ENCODE peak calls at places on chromosome 9, in six cellular contexts. D is activated CD8-positive, alpha-beta T cell treated with anti-CD3 and anti-CD28 coated beads for 36 hours; M is KG1; I is activated effector memory CD4-positive, alpha-beta T cell treated with anti-CD3 and anti-CD28 coated beads, Interleukin-2, amount 50 U/mL, for 16 hours; E is substantia nigra; H is neural progenitor cell. S is an unnamed sample.
A peak's percentile ranks its signal among the peaks of the same experiment; 100 is the strongest.

GRCh38 chr9:26012797-26013594 is 334.8 kb upstream of the TUSC1 start:
- DNase-seq in D (no peak), M (no peak), I (no peak), E (no peak), H (no peak), S (no peak)

GRCh38 chr9:112771359-112772214 is 21.0 kb downstream of the SNX30 start:
- DNase-seq in D (peak; percentile 26), M (no peak), I (peak; percentile 8), E (no peak), H (no peak), S (no peak)

GRCh38 chr9:99905833-99906402 is 536 bp upstream of the STX17 start:
- DNase-seq in D (no peak), M (no peak), I (no peak), E (no peak), H (no peak), S (no peak)

GRCh38 chr9:136331556-136332481 is 4.5 kb downstream of the GPSM1 start:
- DNase-seq in D (no peak), M (no peak), I (no peak), E (no peak), H (peak; percentile 29), S (no peak)

GRCh38 chr9:22395585-22396205 is 50.9 kb upstream of the DMRTA1 start:
- DNase-seq in D (no peak), M (no peak), I (no peak), E (no peak), H (no peak), S (no peak)

GRCh38 chr9:16671591-16672137 is 198.8 kb downstream of the BNC2 start:
- DNase-seq in D (no peak), M (no peak), I (no peak), E (no peak), H (no peak), S (no peak)

GRCh38 chr9:129929467-129930125 is 94.3 kb downstream of the USP20 start:
- DNase-seq in D (no peak), M (no peak), I (no peak), E (no peak), H (no peak), S (no peak)

GRCh38 chr9:119020284-119020683 is 349.0 kb downstream of the BRINP1 start:
- DNase-seq in D (no peak), M (no peak), I (no peak), E (no peak), H (no peak), S (peak; percentile 74)

GRCh38 chr9:127558581-127559246 is 53.4 kb upstream of the STXBP1 start:
- DNase-seq in D (no peak), M (no peak), I (no peak), E (no peak), H (no peak), S (no peak)

GRCh38 chr9:92749071-92749933 is 15.3 kb downstream of the BICD2 start:
- DNase-seq in D (no peak), M (no peak), I (peak; percentile 56), E (peak; percentile 87), H (no peak), S (no peak)

GRCh38 chr9:86829496-86830046 is 117.7 kb downstream of the GAS1 start:
- DNase-seq in D (no peak), M (no peak), I (no peak), E (no peak), H (no peak), S (no peak)

GRCh38 chr9:134915046-134915930 is 2.4 kb downstream of the FCN1 start:
- DNase-seq in D (no peak), M (no peak), I (peak; percentile 51), E (no peak), H (no peak), S (peak; percentile 24)

GRCh38 chr9:100091650-100092049 is 7.2 kb downstream of the ERP44 start:
- DNase-seq in D (no peak), M (no peak), I (no peak), E (no peak), H (no peak), S (no peak)